ENCODE peak calls at places on chromosomes 7 and 10, in four cellular contexts. S is type B pancreatic cell, G is ovary, B is T-cell. H is an unnamed sample.

GRCh38 chr7:322111-322671 is 32.2 kb downstream of the FOXL3 start:
- DNase-seq in S (peak; percentile 93), G (peak; percentile 76), B (peak; percentile 79), H (no peak)

GRCh38 chr10:100006241-100006886 is 3.4 kb downstream of the DNMBP start:
- DNase-seq in S (no peak), G (no peak), B (no peak), H (no peak)

GRCh38 chr7:158296798-158297104 is 290.9 kb downstream of the PTPRN2 start:
- DNase-seq in S (no peak), G (no peak), B (no peak), H (no peak)

GRCh38 chr10:109205929-109206585 is 717.3 kb downstream of the XPNPEP1 start:
- DNase-seq in S (no peak), G (no peak), B (no peak), H (no peak)

GRCh38 chr7:16051561-16052280 is 365.2 kb upstream of the MEOX2 start:
- DNase-seq in S (no peak), G (no peak), B (no peak), H (no peak)

GRCh38 chr10:94043431-94043990 is 49.8 kb downstream of the PLCE1 start:
- DNase-seq in S (no peak), G (no peak), B (no peak), H (no peak)

GRCh38 chr10:6811153-6811552 is 231.1 kb upstream of the PRKCQ start:
- DNase-seq in S (no peak), G (no peak), B (no peak), H (no peak)

GRCh38 chr7:73738220-73738611 is 386 bp downstream of the ABHD11 start:
- DNase-seq in S (no peak), G (peak; percentile 62), B (peak; percentile 34), H (peak; percentile 88)

GRCh38 chr7:30925913-30926312 is 14.3 kb downstream of the AQP1 start:
- DNase-seq in S (peak; percentile 42), G (peak; percentile 8), B (no peak), H (no peak)

GRCh38 chr10:5071411-5072198 is 22.6 kb upstream of the AKR1C3 start:
- DNase-seq in S (no peak), G (peak; percentile 89), B (no peak), H (peak; percentile 84)

H was measured in lower leg skin.